ENCODE peak calls at places on chromosomes 13 and 19, in six cellular contexts. One of them, this sample, is unnamed.

GRCh38 chr19:51887522-51888498 is at the start of gene ZNF577:
- DNase-seq in GM04504: peak
- DNase-seq in brain microvascular endothelial cell: peak
- DNase-seq in omental fat pad: peak
- DNase-seq in cardiac muscle cell: peak
- DNase-seq in CD4-positive, alpha-beta T cell: peak
- DNase-seq in this sample: peak

GRCh38 chr19:42052241-42052863 is 17.7 kb downstream of the GRIK5 start:
- DNase-seq in brain microvascular endothelial cell: no peak
- DNase-seq in CD4-positive, alpha-beta T cell: no peak
- DNase-seq in cardiac muscle cell: no peak
- DNase-seq in GM04504: no peak
- DNase-seq in omental fat pad: no peak
- DNase-seq in this sample: no peak

GRCh38 chr13:52128714-52129700 is at the start of gene NEK5:
- DNase-seq in brain microvascular endothelial cell: peak
- DNase-seq in omental fat pad: peak
- DNase-seq in GM04504: peak
- DNase-seq in CD4-positive, alpha-beta T cell: peak
- DNase-seq in cardiac muscle cell: peak
- DNase-seq in this sample: peak

GRCh38 chr13:45178349-45179142 is 22.3 kb downstream of the KCTD4 start:
- DNase-seq in brain microvascular endothelial cell: peak
- DNase-seq in GM04504: no peak
- DNase-seq in CD4-positive, alpha-beta T cell: no peak
- DNase-seq in omental fat pad: no peak
- DNase-seq in cardiac muscle cell: peak
- DNase-seq in this sample: peak

GRCh38 chr19:40355975-40356680 is 7.6 kb downstream of the PLD3 start:
- DNase-seq in CD4-positive, alpha-beta T cell: no peak
- DNase-seq in omental fat pad: no peak
- DNase-seq in GM04504: no peak
- DNase-seq in brain microvascular endothelial cell: no peak
- DNase-seq in cardiac muscle cell: no peak
- DNase-seq in this sample: no peak

GRCh38 chr19:17419154-17419490 is 725 bp upstream of the MVB12A start:
- DNase-seq in cardiac muscle cell: no peak
- DNase-seq in CD4-positive, alpha-beta T cell: no peak
- DNase-seq in omental fat pad: no peak
- DNase-seq in GM04504: no peak
- DNase-seq in brain microvascular endothelial cell: no peak
- DNase-seq in this sample: peak

GRCh38 chr19:28208745-28209144 is 1004.2 kb downstream of the UQCRFS1 start:
- DNase-seq in omental fat pad: no peak
- DNase-seq in brain microvascular endothelial cell: no peak
- DNase-seq in GM04504: no peak
- DNase-seq in CD4-positive, alpha-beta T cell: no peak
- DNase-seq in cardiac muscle cell: no peak
- DNase-seq in this sample: no peak

GRCh38 chr19:45008554-45008953 is 7.3 kb downstream of the RELB start:
- DNase-seq in cardiac muscle cell: no peak
- DNase-seq in omental fat pad: no peak
- DNase-seq in GM04504: no peak
- DNase-seq in brain microvascular endothelial cell: no peak
- DNase-seq in CD4-positive, alpha-beta T cell: no peak
- DNase-seq in this sample: no peak

GRCh38 chr19:30664358-30665058 is 292.3 kb downstream of the ZNF536 start:
- DNase-seq in CD4-positive, alpha-beta T cell: no peak
- DNase-seq in brain microvascular endothelial cell: peak
- DNase-seq in GM04504: no peak
- DNase-seq in omental fat pad: no peak
- DNase-seq in cardiac muscle cell: peak
- DNase-seq in this sample: peak

GRCh38 chr13:111575719-111576118 is 255.3 kb downstream of the TEX29 start:
- DNase-seq in brain microvascular endothelial cell: no peak
- DNase-seq in CD4-positive, alpha-beta T cell: no peak
- DNase-seq in GM04504: no peak
- DNase-seq in cardiac muscle cell: no peak
- DNase-seq in omental fat pad: no peak
- DNase-seq in this sample: no peak

GRCh38 chr19:33392341-33393285 is 19.1 kb downstream of the CEBPG start:
- DNase-seq in cardiac muscle cell: no peak
- DNase-seq in CD4-positive, alpha-beta T cell: no peak
- DNase-seq in brain microvascular endothelial cell: no peak
- DNase-seq in GM04504: no peak
- DNase-seq in omental fat pad: no peak
- DNase-seq in this sample: no peak

GRCh38 chr13:110503037-110503901 is 58.3 kb downstream of the RAB20 start:
- DNase-seq in brain microvascular endothelial cell: peak
- DNase-seq in GM04504: no peak
- DNase-seq in omental fat pad: no peak
- DNase-seq in cardiac muscle cell: no peak
- DNase-seq in CD4-positive, alpha-beta T cell: no peak
- DNase-seq in this sample: no peak

GRCh38 chr19:1510807-1511206 is 2.0 kb downstream of the ADAMTSL5 start:
- DNase-seq in GM04504: no peak
- DNase-seq in omental fat pad: no peak
- DNase-seq in cardiac muscle cell: no peak
- DNase-seq in brain microvascular endothelial cell: no peak
- DNase-seq in CD4-positive, alpha-beta T cell: no peak
- DNase-seq in this sample: no peak

GRCh38 chr19:3224346-3225325 is at the start of gene CELF5:
- DNase-seq in omental fat pad: no peak
- DNase-seq in CD4-positive, alpha-beta T cell: peak
- DNase-seq in cardiac muscle cell: peak
- DNase-seq in GM04504: no peak
- DNase-seq in brain microvascular endothelial cell: no peak
- DNase-seq in this sample: no peak

GRCh38 chr19:12778020-12778904 is 2.9 kb upstream of the HOOK2 start:
- DNase-seq in CD4-positive, alpha-beta T cell: peak
- DNase-seq in brain microvascular endothelial cell: peak
- DNase-seq in omental fat pad: no peak
- DNase-seq in GM04504: peak
- DNase-seq in cardiac muscle cell: peak
- DNase-seq in this sample: peak

GRCh38 chr13:41019027-41019487 is at the start of gene ELF1:
- DNase-seq in brain microvascular endothelial cell: peak
- DNase-seq in CD4-positive, alpha-beta T cell: no peak
- DNase-seq in GM04504: peak
- DNase-seq in cardiac muscle cell: peak
- DNase-seq in omental fat pad: no peak
- DNase-seq in this sample: peak

GRCh38 chr19:55689366-55690108 is 14.5 kb downstream of the EPN1 start:
- DNase-seq in GM04504: no peak
- DNase-seq in brain microvascular endothelial cell: no peak
- DNase-seq in CD4-positive, alpha-beta T cell: no peak
- DNase-seq in omental fat pad: no peak
- DNase-seq in cardiac muscle cell: no peak
- DNase-seq in this sample: no peak

GRCh38 chr19:49862411-49863253 is 4.7 kb downstream of the PNKP start:
- DNase-seq in brain microvascular endothelial cell: no peak
- DNase-seq in omental fat pad: no peak
- DNase-seq in CD4-positive, alpha-beta T cell: no peak
- DNase-seq in GM04504: no peak
- DNase-seq in cardiac muscle cell: no peak
- DNase-seq in this sample: no peak

GRCh38 chr13:90801621-90802020 is 545.9 kb upstream of the MIR17HG start:
- DNase-seq in cardiac muscle cell: no peak
- DNase-seq in CD4-positive, alpha-beta T cell: no peak
- DNase-seq in brain microvascular endothelial cell: no peak
- DNase-seq in omental fat pad: no peak
- DNase-seq in GM04504: no peak
- DNase-seq in this sample: no peak

GRCh38 chr13:31545616-31546015 is 193.7 kb upstream of the RXFP2 start:
- DNase-seq in GM04504: peak
- DNase-seq in omental fat pad: no peak
- DNase-seq in cardiac muscle cell: peak
- DNase-seq in CD4-positive, alpha-beta T cell: no peak
- DNase-seq in brain microvascular endothelial cell: no peak
- DNase-seq in this sample: no peak

GRCh38 chr13:32880636-32881035 is 135.6 kb upstream of the KL start:
- DNase-seq in omental fat pad: no peak
- DNase-seq in GM04504: no peak
- DNase-seq in brain microvascular endothelial cell: no peak
- DNase-seq in cardiac muscle cell: no peak
- DNase-seq in CD4-positive, alpha-beta T cell: no peak
- DNase-seq in this sample: no peak

GRCh38 chr19:38742906-38743305 is 1.4 kb downstream of the CAPN12 start:
- DNase-seq in GM04504: no peak
- DNase-seq in omental fat pad: no peak
- DNase-seq in brain microvascular endothelial cell: no peak
- DNase-seq in CD4-positive, alpha-beta T cell: no peak
- DNase-seq in cardiac muscle cell: no peak
- DNase-seq in this sample: no peak

GRCh38 chr19:16447015-16447384 is 24.8 kb downstream of the EPS15L1 start:
- DNase-seq in omental fat pad: peak
- DNase-seq in brain microvascular endothelial cell: peak
- DNase-seq in CD4-positive, alpha-beta T cell: no peak
- DNase-seq in cardiac muscle cell: peak
- DNase-seq in GM04504: peak
- DNase-seq in this sample: peak

GRCh38 chr19:34096020-34096915 is 76.0 kb upstream of the LSM14A start:
- DNase-seq in cardiac muscle cell: peak
- DNase-seq in omental fat pad: no peak
- DNase-seq in brain microvascular endothelial cell: peak
- DNase-seq in GM04504: no peak
- DNase-seq in CD4-positive, alpha-beta T cell: no peak
- DNase-seq in this sample: peak

GRCh38 chr13:96141032-96141431 is 51.1 kb downstream of the HS6ST3 start:
- DNase-seq in CD4-positive, alpha-beta T cell: no peak
- DNase-seq in omental fat pad: no peak
- DNase-seq in cardiac muscle cell: peak
- DNase-seq in brain microvascular endothelial cell: no peak
- DNase-seq in GM04504: peak
- DNase-seq in this sample: no peak

GRCh38 chr13:97261254-97262015 is 39.3 kb downstream of the MBNL2 start:
- DNase-seq in cardiac muscle cell: no peak
- DNase-seq in CD4-positive, alpha-beta T cell: no peak
- DNase-seq in omental fat pad: no peak
- DNase-seq in brain microvascular endothelial cell: no peak
- DNase-seq in GM04504: no peak
- DNase-seq in this sample: no peak

GRCh38 chr19:39110263-39110967 is 15.2 kb upstream of the PAK4 start:
- DNase-seq in CD4-positive, alpha-beta T cell: peak
- DNase-seq in omental fat pad: no peak
- DNase-seq in brain microvascular endothelial cell: no peak
- DNase-seq in cardiac muscle cell: peak
- DNase-seq in GM04504: no peak
- DNase-seq in this sample: no peak

GRCh38 chr19:7125221-7125620 is 55.7 kb downstream of the ZNF557 start:
- DNase-seq in CD4-positive, alpha-beta T cell: no peak
- DNase-seq in omental fat pad: no peak
- DNase-seq in brain microvascular endothelial cell: no peak
- DNase-seq in cardiac muscle cell: no peak
- DNase-seq in GM04504: no peak
- DNase-seq in this sample: no peak

GRCh38 chr19:45815501-45816216 is 551 bp upstream of the RSPH6A start:
- DNase-seq in cardiac muscle cell: peak
- DNase-seq in CD4-positive, alpha-beta T cell: no peak
- DNase-seq in brain microvascular endothelial cell: no peak
- DNase-seq in omental fat pad: no peak
- DNase-seq in GM04504: no peak
- DNase-seq in this sample: no peak

GRCh38 chr13:44758595-44759221 is 182.6 kb upstream of the TSC22D1 start:
- DNase-seq in GM04504: peak
- DNase-seq in cardiac muscle cell: peak
- DNase-seq in omental fat pad: no peak
- DNase-seq in CD4-positive, alpha-beta T cell: no peak
- DNase-seq in brain microvascular endothelial cell: peak
- DNase-seq in this sample: no peak

This sample was measured in foreskin melanocyte.